ENCODE peak calls at places on chromosomes 13 and 19, in six cellular contexts. J is lower leg skin, H is tibial nerve, V is GM06990, Z is neural crest cell, C is hepatocyte. K is an unnamed sample.
A peak's percentile ranks its signal among the peaks of the same experiment; 100 is the strongest.

GRCh38 chr13:67343777-67344176 is 113.6 kb upstream of the PCDH9 start:
- DNase-seq in J (no peak), H (no peak), V (no peak), Z (no peak), C (peak; percentile 34), K (no peak)

GRCh38 chr19:2683430-2683995 is 19.0 kb downstream of the GNG7 start:
- DNase-seq in J (no peak), H (no peak), V (no peak), Z (no peak), C (no peak), K (no peak)

GRCh38 chr13:27857271-27857670 is 62.5 kb upstream of the PDX1 start:
- DNase-seq in J (no peak), H (no peak), V (no peak), Z (no peak), C (no peak), K (no peak)

GRCh38 chr13:53622431-53622830 is 593.8 kb downstream of the OLFM4 start:
- DNase-seq in J (no peak), H (no peak), V (no peak), Z (no peak), C (no peak), K (no peak)

GRCh38 chr19:49413348-49413747 is 9.9 kb downstream of the PTH2 start:
- DNase-seq in J (no peak), H (no peak), V (no peak), Z (no peak), C (no peak), K (no peak)

GRCh38 chr19:40502647-40503046 is 35.8 kb downstream of the SPTBN4 start:
- DNase-seq in J (no peak), H (no peak), V (no peak), Z (no peak), C (peak; percentile 44), K (no peak)

GRCh38 chr13:48265217-48265815 is 32.3 kb downstream of the ITM2B start:
- DNase-seq in J (no peak), H (peak; percentile 14), V (no peak), Z (no peak), C (no peak), K (no peak)

GRCh38 chr19:6113616-6114188 is 3.4 kb upstream of the RFX2 start:
- DNase-seq in J (no peak), H (no peak), V (no peak), Z (no peak), C (no peak), K (no peak)

GRCh38 chr19:55179570-55180484 is at the start of gene SYT5:
- DNase-seq in J (no peak), H (no peak), V (peak; percentile 47), Z (peak; percentile 47), C (peak; percentile 78), K (peak; percentile 89)

GRCh38 chr13:74158028-74158427 is 23.8 kb upstream of the KLF12 start:
- DNase-seq in J (no peak), H (no peak), V (peak; percentile 10), Z (no peak), C (peak; percentile 13), K (no peak)

GRCh38 chr13:29081036-29081435 is 260.9 kb downstream of the MTUS2 start:
- DNase-seq in J (no peak), H (no peak), V (peak; percentile 6), Z (no peak), C (no peak), K (peak; percentile 42)

GRCh38 chr19:34633806-34634205 is 43.2 kb downstream of the SCGB2B2 start:
- DNase-seq in J (no peak), H (no peak), V (no peak), Z (no peak), C (no peak), K (no peak)

GRCh38 chr13:32278456-32278855 is 36.7 kb downstream of the ZAR1L start:
- DNase-seq in J (no peak), H (no peak), V (no peak), Z (no peak), C (no peak), K (peak; percentile 43)

GRCh38 chr13:47415048-47415447 is 518.2 kb upstream of the HTR2A start:
- DNase-seq in J (no peak), H (no peak), V (no peak), Z (no peak), C (no peak), K (no peak)

GRCh38 chr13:111460548-111461444 is 140.4 kb downstream of the TEX29 start:
- DNase-seq in J (peak; percentile 86), H (peak; percentile 15), V (no peak), Z (peak; percentile 45), C (peak; percentile 68), K (peak; percentile 53)

GRCh38 chr13:106710267-106710666 is 142.3 kb upstream of the ARGLU1 start:
- DNase-seq in J (no peak), H (no peak), V (no peak), Z (no peak), C (no peak), K (no peak)

GRCh38 chr19:21482863-21483276 is 22.5 kb upstream of the ZNF429 start:
- DNase-seq in J (peak; percentile 86), H (no peak), V (peak; percentile 50), Z (no peak), C (peak; percentile 23), K (peak; percentile 36)

GRCh38 chr13:73001971-73002370 is 56.8 kb upstream of the KLF5 start:
- DNase-seq in J (no peak), H (no peak), V (no peak), Z (no peak), C (no peak), K (no peak)

GRCh38 chr19:29662604-29663404 is 2.5 kb upstream of the PLEKHF1 start:
- DNase-seq in J (peak; percentile 94), H (peak; percentile 46), V (no peak), Z (no peak), C (peak; percentile 76), K (no peak)

GRCh38 chr13:20684041-20684440 is 19.5 kb upstream of the IL17D start:
- DNase-seq in J (no peak), H (no peak), V (no peak), Z (no peak), C (no peak), K (no peak)

GRCh38 chr13:81051873-81052272 is 710.9 kb upstream of the SPRY2 start:
- DNase-seq in J (no peak), H (no peak), V (no peak), Z (no peak), C (no peak), K (no peak)

GRCh38 chr13:109784590-109785140 is 1.7 kb downstream of the IRS2 start:
- DNase-seq in J (peak; percentile 93), H (peak; percentile 64), V (no peak), Z (peak; percentile 84), C (peak; percentile 92), K (no peak)
- TF ChIP-seq CTCF in J (no peak), H (peak; percentile 75), V (no peak), Z (peak; percentile 72), C (peak; percentile 50), K (peak; percentile 23)

GRCh38 chr19:18770663-18771327 is 20.3 kb downstream of the COMP start:
- DNase-seq in J (no peak), H (no peak), V (no peak), Z (no peak), C (no peak), K (no peak)

GRCh38 chr19:18768997-18769891 is 21.9 kb downstream of the COMP start:
- DNase-seq in J (no peak), H (no peak), V (no peak), Z (no peak), C (no peak), K (no peak)

GRCh38 chr19:18769989-18770528 is 21.0 kb downstream of the COMP start:
- DNase-seq in J (no peak), H (no peak), V (no peak), Z (no peak), C (no peak), K (no peak)

GRCh38 chr19:18765224-18765623 is 25.9 kb downstream of the COMP start:
- DNase-seq in J (no peak), H (no peak), V (no peak), Z (no peak), C (no peak), K (no peak)

DNA sequence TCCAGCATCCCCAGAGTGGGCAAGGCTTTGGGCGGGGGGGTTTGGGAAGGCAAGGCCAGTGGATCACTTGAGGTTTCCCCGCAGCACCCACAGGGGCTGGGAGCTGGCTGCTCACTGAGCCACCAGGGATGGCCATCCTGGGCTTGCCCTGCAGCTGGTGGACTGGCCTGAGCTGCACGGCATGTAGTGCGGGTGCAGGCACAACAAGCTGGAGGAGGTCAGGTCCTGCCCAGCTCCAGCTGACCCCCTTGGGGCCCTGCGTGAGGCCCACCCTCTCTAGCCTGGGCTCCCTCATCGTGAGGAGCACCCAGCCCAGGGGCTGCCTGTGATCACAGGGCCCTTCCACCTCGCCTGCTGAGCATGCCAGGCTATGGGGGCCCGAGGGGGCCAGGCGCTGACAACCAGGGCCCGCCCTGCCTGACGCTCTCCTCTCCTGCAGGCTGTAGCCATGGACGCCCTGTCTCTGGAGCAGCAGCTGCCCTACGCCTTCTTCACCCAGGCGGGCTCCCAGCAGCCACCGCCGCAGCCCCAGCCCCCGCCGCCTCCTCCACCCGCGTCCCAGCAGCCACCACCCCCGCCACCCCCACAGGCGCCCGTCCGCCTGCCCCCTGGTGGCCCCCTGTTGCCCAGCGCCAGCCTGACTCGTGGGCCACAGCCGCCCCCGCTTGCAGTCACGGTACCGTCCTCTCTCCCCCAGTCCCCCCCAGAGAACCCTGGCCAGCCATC is 22.9 kb downstream of the COMP start:
- DNase-seq in J (no peak), H (no peak), V (no peak), Z (no peak), C (no peak), K (no peak)
- TF ChIP-seq CTCF in J (no peak), H (no peak), V (peak; percentile 7), Z (no peak), C (peak; percentile 11), K (no peak)

GRCh38 chr19:1245884-1246816 is 2.2 kb upstream of the MIDN start:
- DNase-seq in J (peak; percentile 95), H (no peak), V (no peak), Z (no peak), C (peak; percentile 79), K (no peak)

GRCh38 chr19:1249990-1250298 is 1.6 kb downstream of the MIDN start:
- DNase-seq in J (no peak), H (no peak), V (no peak), Z (no peak), C (no peak), K (no peak)

GRCh38 chr19:1248454-1249297 is at the start of gene MIDN:
- DNase-seq in J (peak; percentile 96), H (peak; percentile 66), V (peak; percentile 85), Z (peak; percentile 83), C (peak; percentile 94), K (peak; percentile 85)

GRCh38 chr19:1249298-1249989 is 1.1 kb downstream of the MIDN start:
- DNase-seq in J (peak; percentile 98), H (peak; percentile 92), V (peak; percentile 95), Z (peak; percentile 80), C (peak; percentile 99), K (peak; percentile 96)

GRCh38 chr19:1247747-1248453 is 483 bp upstream of the MIDN start:
- DNase-seq in J (peak; percentile 94), H (no peak), V (peak; percentile 79), Z (no peak), C (peak; percentile 88), K (no peak)
- TF ChIP-seq CTCF in J (no peak), H (no peak), V (peak; percentile 70), Z (no peak), C (peak; percentile 44), K (peak; percentile 22)

GRCh38 chr19:45403781-45404556 is 900 bp downstream of the PPP1R13L start:
- DNase-seq in J (no peak), H (no peak), V (peak; percentile 59), Z (peak; percentile 39), C (peak; percentile 79), K (peak; percentile 85)
- TF ChIP-seq CTCF in J (no peak), H (no peak), V (peak; percentile 79), Z (peak; percentile 64), C (peak; percentile 60), K (peak; percentile 64)

K was measured in GM13976.